ENCODE peak calls at places on chromosomes 12 and 14, in five cellular contexts. One of them, this sample, is unnamed.

GRCh38 chr12:15274561-15274967 is 47.7 kb upstream of the PTPRO start:
- DNase-seq in H1: no peak
- DNase-seq in SK-N-SH: peak
- DNase-seq in HepG2: no peak
- DNase-seq in GM12878: no peak
- DNase-seq in this sample: no peak

GRCh38 chr12:97757431-97758091 is 295.0 kb downstream of the RMST start:
- DNase-seq in HepG2: peak
- DNase-seq in SK-N-SH: no peak
- DNase-seq in H1: no peak
- DNase-seq in GM12878: no peak
- DNase-seq in this sample: no peak

GRCh38 chr12:128644664-128645296 is 179.0 kb downstream of the SLC15A4 start:
- DNase-seq in HepG2: peak
- DNase-seq in GM12878: no peak
- DNase-seq in H1: peak
- DNase-seq in SK-N-SH: peak
- DNase-seq in this sample: peak

GRCh38 chr12:66014818-66015217 is 115.7 kb downstream of the LLPH start:
- DNase-seq in SK-N-SH: no peak
- DNase-seq in HepG2: peak
- DNase-seq in GM12878: no peak
- DNase-seq in H1: no peak
- DNase-seq in this sample: no peak

GRCh38 chr12:110107369-110108281 is 16.5 kb upstream of the IFT81 start:
- DNase-seq in SK-N-SH: no peak
- DNase-seq in HepG2: peak
- DNase-seq in H1: no peak
- DNase-seq in GM12878: no peak
- DNase-seq in this sample: peak

GRCh38 chr14:103124501-103125001 is 1.3 kb downstream of the TNFAIP2 start:
- DNase-seq in SK-N-SH: no peak
- DNase-seq in H1: no peak
- DNase-seq in GM12878: no peak
- DNase-seq in HepG2: no peak
- DNase-seq in this sample: no peak

GRCh38 chr12:121170581-121171260 is 38.0 kb downstream of the P2RX7 start:
- DNase-seq in SK-N-SH: no peak
- DNase-seq in HepG2: no peak
- DNase-seq in H1: no peak
- DNase-seq in GM12878: no peak
- DNase-seq in this sample: no peak

GRCh38 chr12:1884651-1885050 is 33.8 kb downstream of the CACNA2D4 start:
- DNase-seq in HepG2: no peak
- DNase-seq in H1: no peak
- DNase-seq in GM12878: no peak
- DNase-seq in SK-N-SH: no peak
- DNase-seq in this sample: no peak

GRCh38 chr12:98653866-98654493 is 8.9 kb downstream of the APAF1 start:
- DNase-seq in GM12878: no peak
- DNase-seq in H1: no peak
- DNase-seq in SK-N-SH: peak
- DNase-seq in HepG2: peak
- DNase-seq in this sample: peak

GRCh38 chr12:1518763-1519516 is 75.4 kb downstream of the FBXL14 start:
- DNase-seq in SK-N-SH: no peak
- DNase-seq in GM12878: no peak
- DNase-seq in HepG2: peak
- DNase-seq in H1: no peak
- DNase-seq in this sample: peak

GRCh38 chr12:3329361-3329760 is 161.6 kb upstream of the PRMT8 start:
- DNase-seq in HepG2: no peak
- DNase-seq in GM12878: no peak
- DNase-seq in H1: no peak
- DNase-seq in SK-N-SH: no peak
- DNase-seq in this sample: no peak

GRCh38 chr12:6047249-6048227 is 76.9 kb downstream of the VWF start:
- DNase-seq in HepG2: no peak
- DNase-seq in SK-N-SH: no peak
- DNase-seq in H1: no peak
- DNase-seq in GM12878: no peak
- DNase-seq in this sample: no peak

GRCh38 chr12:64669270-64669842 is 59.1 kb downstream of the RASSF3 start:
- DNase-seq in H1: no peak
- DNase-seq in GM12878: peak
- DNase-seq in SK-N-SH: peak
- DNase-seq in HepG2: peak
- DNase-seq in this sample: peak

GRCh38 chr14:54207991-54208520 is 188.8 kb upstream of the CDKN3 start:
- DNase-seq in H1: no peak
- DNase-seq in HepG2: no peak
- DNase-seq in GM12878: no peak
- DNase-seq in SK-N-SH: no peak
- DNase-seq in this sample: no peak

GRCh38 chr12:1632702-1633101 is 3.7 kb downstream of the WNT5B start:
- DNase-seq in SK-N-SH: no peak
- DNase-seq in HepG2: no peak
- DNase-seq in GM12878: no peak
- DNase-seq in H1: no peak
- DNase-seq in this sample: no peak

GRCh38 chr14:102699416-102700110 is 77.7 kb upstream of the TRAF3 start:
- DNase-seq in HepG2: no peak
- DNase-seq in SK-N-SH: no peak
- DNase-seq in H1: no peak
- DNase-seq in GM12878: no peak
- DNase-seq in this sample: no peak

GRCh38 chr12:55017421-55017820 is 2.4 kb upstream of the NEUROD4 start:
- DNase-seq in HepG2: no peak
- DNase-seq in SK-N-SH: no peak
- DNase-seq in H1: no peak
- DNase-seq in GM12878: no peak
- DNase-seq in this sample: no peak

GRCh38 chr14:74425525-74426201 is 347 bp downstream of the SYNDIG1L start:
- DNase-seq in GM12878: no peak
- DNase-seq in H1: peak
- DNase-seq in SK-N-SH: peak
- DNase-seq in HepG2: no peak
- DNase-seq in this sample: peak

GRCh38 chr14:32469388-32470160 is 140.5 kb downstream of the AKAP6 start:
- DNase-seq in SK-N-SH: no peak
- DNase-seq in H1: no peak
- DNase-seq in GM12878: no peak
- DNase-seq in HepG2: peak
- DNase-seq in this sample: peak

GRCh38 chr14:69658664-69659261 is 47.4 kb downstream of the SUSD6 start:
- DNase-seq in HepG2: peak
- DNase-seq in SK-N-SH: no peak
- DNase-seq in H1: no peak
- DNase-seq in GM12878: no peak
- DNase-seq in this sample: peak

GRCh38 chr12:75656210-75656609 is 144.8 kb upstream of the KRR1 start:
- DNase-seq in H1: no peak
- DNase-seq in GM12878: no peak
- DNase-seq in HepG2: no peak
- DNase-seq in SK-N-SH: no peak
- DNase-seq in this sample: no peak

GRCh38 chr14:58978336-58978735 is 210.1 kb upstream of the DAAM1 start:
- DNase-seq in GM12878: no peak
- DNase-seq in HepG2: no peak
- DNase-seq in H1: no peak
- DNase-seq in SK-N-SH: no peak
- DNase-seq in this sample: no peak

GRCh38 chr12:52005903-52006703 is 643 bp upstream of the TAMALIN start:
- DNase-seq in HepG2: no peak
- DNase-seq in H1: no peak
- DNase-seq in SK-N-SH: no peak
- DNase-seq in GM12878: peak
- DNase-seq in this sample: no peak

GRCh38 chr14:81070511-81070910 is 115.1 kb downstream of the TSHR start:
- DNase-seq in H1: no peak
- DNase-seq in HepG2: no peak
- DNase-seq in SK-N-SH: no peak
- DNase-seq in GM12878: no peak
- DNase-seq in this sample: no peak
- TF ChIP-seq SIN3A in H1: no peak
- TF ChIP-seq SIN3A in HepG2: no peak
- TF ChIP-seq SIN3A in SK-N-SH: no peak
- TF ChIP-seq SIN3A in GM12878: no peak
- TF ChIP-seq SIN3A in this sample: no peak

DNA sequence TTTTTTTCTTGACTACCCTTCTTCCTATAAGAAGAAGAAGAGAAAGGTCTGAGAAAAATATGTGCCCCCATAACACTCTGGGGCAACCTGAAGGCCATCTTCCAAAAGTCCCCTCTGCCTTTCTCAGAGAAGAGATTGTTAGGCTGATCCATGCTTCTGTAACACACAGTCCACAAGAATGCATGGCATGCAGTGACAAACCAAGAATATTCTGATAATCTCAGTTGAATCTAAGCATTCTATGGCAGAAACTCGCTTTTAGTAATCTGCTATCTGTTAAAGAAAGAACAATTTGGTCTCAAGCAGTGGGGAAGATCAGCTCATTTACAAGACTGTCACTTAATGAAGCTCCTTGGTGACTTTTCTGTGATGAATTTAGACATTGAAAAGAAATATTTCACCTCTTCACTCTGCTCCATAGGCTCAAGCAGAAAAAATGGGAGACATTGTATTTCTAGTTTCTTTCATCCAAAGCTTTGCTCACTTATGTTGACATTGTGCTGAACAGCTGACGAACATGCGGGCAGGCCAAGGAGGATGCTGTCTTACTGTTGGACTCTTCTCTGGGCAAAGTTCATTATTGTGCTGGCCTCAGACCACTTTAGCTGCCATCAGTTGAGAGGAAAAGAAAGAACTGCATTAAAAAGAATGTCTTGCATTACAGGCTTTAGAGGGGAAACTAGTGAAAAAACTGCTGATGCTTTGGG is 957.1 kb downstream of the DIO2 start:
- DNase-seq in HepG2: no peak
- DNase-seq in GM12878: no peak
- DNase-seq in SK-N-SH: no peak
- DNase-seq in H1: no peak
- DNase-seq in this sample: no peak
- TF ChIP-seq CHD2 in HepG2: no peak
- TF ChIP-seq CHD2 in GM12878: no peak
- TF ChIP-seq CHD2 in SK-N-SH: no peak
- TF ChIP-seq CHD2 in H1: no peak
- TF ChIP-seq CHD2 in this sample: no peak

DNA sequence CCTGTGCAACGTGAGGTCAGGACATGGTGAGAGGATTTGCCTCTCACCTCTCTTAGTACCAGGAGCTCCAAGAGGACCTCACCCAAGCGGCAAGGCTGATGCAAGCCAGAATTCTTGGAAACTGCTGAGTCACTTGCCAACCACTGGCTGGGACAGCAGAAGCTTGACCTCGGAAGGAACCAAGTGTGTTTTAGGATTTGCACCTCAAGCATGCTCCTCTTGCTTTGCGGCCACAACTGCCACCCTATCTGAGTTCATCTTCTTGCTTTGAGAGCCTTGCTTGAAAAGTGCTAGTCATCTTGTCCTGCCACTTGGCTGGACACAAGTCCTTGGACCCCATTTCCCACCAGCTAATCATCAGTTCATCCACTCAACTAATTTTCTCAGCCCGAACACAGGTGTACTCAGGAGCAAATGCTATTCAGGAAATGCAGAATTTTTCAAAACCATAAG is 195.8 kb downstream of the SLC25A21 start:
- DNase-seq in SK-N-SH: no peak
- DNase-seq in GM12878: no peak
- DNase-seq in H1: no peak
- DNase-seq in HepG2: peak
- DNase-seq in this sample: peak
- TF ChIP-seq SIN3A in SK-N-SH: no peak
- TF ChIP-seq SIN3A in GM12878: no peak
- TF ChIP-seq SIN3A in H1: no peak
- TF ChIP-seq SIN3A in HepG2: no peak
- TF ChIP-seq SIN3A in this sample: no peak

GRCh38 chr12:48765753-48766162 is 23.1 kb downstream of the ADCY6 start:
- DNase-seq in GM12878: no peak
- DNase-seq in HepG2: no peak
- DNase-seq in H1: no peak
- DNase-seq in SK-N-SH: no peak
- DNase-seq in this sample: no peak

GRCh38 chr12:48767047-48767446 is 21.8 kb downstream of the ADCY6 start:
- DNase-seq in H1: no peak
- DNase-seq in HepG2: no peak
- DNase-seq in GM12878: no peak
- DNase-seq in SK-N-SH: no peak
- DNase-seq in this sample: no peak

GRCh38 chr12:48767521-48767920 is 21.4 kb downstream of the ADCY6 start:
- DNase-seq in HepG2: no peak
- DNase-seq in GM12878: no peak
- DNase-seq in SK-N-SH: no peak
- DNase-seq in H1: no peak
- DNase-seq in this sample: no peak

GRCh38 chr12:48768736-48769135 is 20.2 kb downstream of the ADCY6 start:
- DNase-seq in SK-N-SH: no peak
- DNase-seq in HepG2: no peak
- DNase-seq in GM12878: no peak
- DNase-seq in H1: no peak
- DNase-seq in this sample: no peak

GRCh38 chr12:48768147-48768546 is 20.7 kb downstream of the ADCY6 start:
- DNase-seq in HepG2: no peak
- DNase-seq in H1: no peak
- DNase-seq in SK-N-SH: no peak
- DNase-seq in GM12878: no peak
- DNase-seq in this sample: no peak
- TF ChIP-seq CHD2 in HepG2: no peak
- TF ChIP-seq CHD2 in H1: no peak
- TF ChIP-seq CHD2 in SK-N-SH: no peak
- TF ChIP-seq CHD2 in GM12878: no peak
- TF ChIP-seq CHD2 in this sample: no peak

DNA sequence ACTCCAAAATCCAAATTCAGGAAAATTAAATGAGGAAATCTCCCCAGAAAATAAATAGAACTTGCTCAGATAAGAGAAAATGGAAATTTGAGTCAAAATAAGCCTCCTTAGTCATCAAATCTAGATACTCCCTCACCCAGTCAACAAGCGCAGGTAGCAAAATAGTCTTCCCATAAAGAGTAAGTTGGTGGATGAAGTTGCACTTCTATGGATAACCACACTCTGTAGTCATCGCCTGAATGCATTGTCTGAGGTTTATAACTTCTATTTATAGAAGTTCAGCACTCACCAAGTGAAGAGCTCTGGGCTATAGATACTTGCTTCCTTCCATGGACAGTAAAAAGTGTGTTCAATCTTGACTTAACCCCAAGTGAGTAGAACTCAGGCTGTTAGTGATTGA is 386.8 kb downstream of the SYT1 start:
- DNase-seq in GM12878: no peak
- DNase-seq in SK-N-SH: no peak
- DNase-seq in H1: no peak
- DNase-seq in HepG2: no peak
- DNase-seq in this sample: no peak
- TF ChIP-seq SIN3A in GM12878: no peak
- TF ChIP-seq SIN3A in SK-N-SH: no peak
- TF ChIP-seq SIN3A in H1: no peak
- TF ChIP-seq SIN3A in HepG2: no peak
- TF ChIP-seq SIN3A in this sample: no peak

This sample was measured in K562.